ENCODE peak calls at places on chromosomes 12 and 14, in four cellular contexts. Y is GM13977, H is left lung, Z is non-pigmented ciliary epithelial cell. U is an unnamed sample.

GRCh38 chr12:25992026-25992782 is 33.7 kb downstream of the RASSF8 start:
- DNase-seq in H (peak), Z (no peak), Y (no peak), U (no peak)

GRCh38 chr14:81435578-81436295 is 35.6 kb upstream of the STON2 start:
- DNase-seq in Y (peak), Z (no peak), H (peak), U (no peak)

GRCh38 chr12:26833692-26834168 is 736 bp upstream of the ITPR2 start:
- DNase-seq in H (peak), Z (no peak), Y (peak), U (no peak)

GRCh38 chr14:63852271-63852816 is 460 bp upstream of the SYNE2 start:
- DNase-seq in H (no peak), Y (peak), Z (no peak), U (no peak)

GRCh38 chr12:24499151-24500146 is 449.5 kb downstream of the BCAT1 start:
- DNase-seq in H (no peak), Y (no peak), Z (no peak), U (no peak)

GRCh38 chr12:31370645-31371620 is 45.0 kb upstream of the SINHCAF start:
- DNase-seq in Y (no peak), Z (no peak), H (no peak), U (no peak)

GRCh38 chr12:59626382-59626781 is 30.6 kb downstream of the SLC16A7 start:
- DNase-seq in Z (no peak), Y (no peak), H (no peak), U (no peak)

GRCh38 chr12:119788783-119789182 is 88.3 kb downstream of the CIT start:
- DNase-seq in H (no peak), Y (no peak), Z (no peak), U (no peak)

GRCh38 chr14:101355284-101355683 is 206.0 kb upstream of the DIO3 start:
- DNase-seq in Z (no peak), H (peak), Y (no peak), U (no peak)

GRCh38 chr12:51082561-51083139 is 746 bp downstream of the CSRNP2 start:
- DNase-seq in Y (no peak), H (no peak), Z (no peak), U (no peak)

GRCh38 chr12:131900397-131900796 is 6.0 kb downstream of the ULK1 start:
- DNase-seq in H (no peak), Z (no peak), Y (no peak), U (no peak)

GRCh38 chr12:116718578-116719454 is 19.1 kb downstream of the SPRING1 start:
- DNase-seq in Y (no peak), H (no peak), Z (peak), U (no peak)

GRCh38 chr12:40827923-40828592 is 135.8 kb downstream of the CNTN1 start:
- DNase-seq in H (no peak), Y (no peak), Z (no peak), U (no peak)

U was measured in GM12878.